ENCODE peak calls at places on chromosomes 1 and 21, in five cellular contexts. N is transverse colon, R is PC-9, P is kidney epithelial cell, Z is IMR-90. Y is an unnamed sample.

GRCh38 chr1:165637427-165637826 is 6.4 kb downstream of the MGST3 start:
- DNase-seq in Z (peak), N (peak), R (peak), P (no peak), Y (peak)

GRCh38 chr1:179881642-179882252 is 338 bp upstream of the TOR1AIP1 start:
- DNase-seq in N (peak), Z (peak), R (no peak), P (peak), Y (peak)

GRCh38 chr1:206004821-206005220 is 1.6 kb upstream of the RAB7B start:
- DNase-seq in Z (no peak), N (no peak), P (no peak), R (no peak), Y (no peak)

GRCh38 chr1:198656500-198656932 is 17.7 kb downstream of the PTPRC start:
- DNase-seq in R (peak), Z (no peak), P (no peak), N (peak), Y (no peak)

GRCh38 chr1:232521660-232522059 is 108.3 kb downstream of the SIPA1L2 start:
- DNase-seq in P (no peak), R (no peak), N (no peak), Z (no peak), Y (no peak)

GRCh38 chr1:154141240-154141639 is 13.6 kb downstream of the NUP210L start:
- DNase-seq in N (no peak), Z (peak), R (no peak), P (no peak), Y (no peak)

GRCh38 chr1:67753776-67754525 is 69.0 kb downstream of the GADD45A start:
- DNase-seq in Z (no peak), R (peak), N (no peak), P (no peak), Y (no peak)

GRCh38 chr1:218624051-218624450 is 278.9 kb downstream of the TGFB2 start:
- DNase-seq in Z (no peak), R (no peak), N (no peak), P (no peak), Y (no peak)

GRCh38 chr1:86750076-86750475 is 45.7 kb downstream of the SH3GLB1 start:
- DNase-seq in Z (no peak), N (no peak), R (no peak), P (no peak), Y (no peak)

GRCh38 chr1:184624626-184625025 is 130.0 kb downstream of the EDEM3 start:
- DNase-seq in Z (peak), P (no peak), N (no peak), R (no peak), Y (no peak)

GRCh38 chr1:112537451-112537850 is 28.7 kb downstream of the WNT2B start:
- DNase-seq in R (no peak), P (no peak), N (no peak), Z (no peak), Y (no peak)

GRCh38 chr21:40120944-40121575 is 253.8 kb downstream of the PCP4 start:
- DNase-seq in P (no peak), R (no peak), Z (peak), N (no peak), Y (no peak)

GRCh38 chr1:242240061-242240460 is 241.2 kb upstream of the MAP1LC3C start:
- DNase-seq in P (peak), Z (no peak), R (no peak), N (no peak), Y (no peak)

GRCh38 chr1:8283058-8283884 is 34.6 kb upstream of the SLC45A1 start:
- DNase-seq in R (no peak), P (no peak), N (peak), Z (no peak), Y (no peak)

GRCh38 chr1:55209247-55209646 is 5.9 kb downstream of the USP24 start:
- DNase-seq in N (no peak), R (no peak), P (no peak), Z (no peak), Y (no peak)

GRCh38 chr21:32756096-32756495 is 15.5 kb downstream of the PAXBP1 start:
- DNase-seq in N (no peak), Z (no peak), R (no peak), P (no peak), Y (no peak)

GRCh38 chr1:238658766-238659165 is 727.6 kb upstream of the CHRM3 start:
- DNase-seq in R (peak), Z (peak), N (no peak), P (no peak), Y (no peak)

GRCh38 chr1:205351984-205352713 is 4.6 kb downstream of the KLHDC8A start:
- DNase-seq in N (peak), P (no peak), R (no peak), Z (peak), Y (no peak)

GRCh38 chr21:45902292-45902995 is 79.1 kb upstream of the COL6A1 start:
- DNase-seq in R (no peak), N (no peak), P (no peak), Z (no peak), Y (no peak)

GRCh38 chr1:67840449-67840848 is 7.2 kb upstream of the GNG12 start:
- DNase-seq in R (peak), N (no peak), P (peak), Z (peak), Y (peak)

GRCh38 chr1:182756423-182756822 is 33.1 kb upstream of the NPL start:
- DNase-seq in P (no peak), N (no peak), R (no peak), Z (no peak), Y (no peak)

GRCh38 chr1:29346573-29346972 is 110.3 kb downstream of the PTPRU start:
- DNase-seq in P (no peak), R (no peak), N (no peak), Z (no peak), Y (no peak)

GRCh38 chr1:187928288-187928687 is 1099.5 kb downstream of the PLA2G4A start:
- DNase-seq in R (no peak), N (no peak), P (no peak), Z (peak), Y (no peak)

GRCh38 chr1:23215751-23216449 is 1.4 kb downstream of the HTR1D start:
- DNase-seq in Z (no peak), P (no peak), N (no peak), R (no peak), Y (no peak)

GRCh38 chr1:16503494-16503893 is 10.6 kb downstream of the RNU1-1 start:
- DNase-seq in P (no peak), N (no peak), R (no peak), Z (no peak), Y (no peak)

GRCh38 chr1:150257624-150258274 is at the start of gene CA14:
- DNase-seq in R (no peak), Z (no peak), P (no peak), N (no peak), Y (no peak)

GRCh38 chr1:59510249-59510648 is 213.4 kb downstream of the FGGY start:
- DNase-seq in Z (no peak), R (no peak), P (no peak), N (no peak), Y (no peak)

GRCh38 chr1:37158113-37158749 is 123.9 kb upstream of the GRIK3 start:
- DNase-seq in N (no peak), Z (no peak), R (no peak), P (no peak), Y (no peak)

GRCh38 chr1:179310271-179310670 is 16.7 kb downstream of the SOAT1 start:
- DNase-seq in N (no peak), R (no peak), Z (peak), P (no peak), Y (peak)

GRCh38 chr1:212968385-212968863 is 18.1 kb downstream of the VASH2 start:
- DNase-seq in Z (no peak), N (no peak), P (no peak), R (no peak), Y (no peak)

GRCh38 chr1:68384872-68385390 is 64.8 kb downstream of the RPE65 start:
- DNase-seq in Z (peak), R (peak), P (no peak), N (no peak), Y (peak)

GRCh38 chr1:121566346-121566745 is 381.6 kb downstream of the SRGAP2C start:
- DNase-seq in P (no peak), N (no peak), Z (no peak), R (no peak), Y (no peak)

GRCh38 chr1:171403396-171403795 is 81.9 kb upstream of the PRRC2C start:
- DNase-seq in R (peak), Z (no peak), N (no peak), P (no peak), Y (peak)

GRCh38 chr1:171405391-171405714 is 80.0 kb upstream of the PRRC2C start:
- DNase-seq in Z (no peak), P (no peak), N (no peak), R (no peak), Y (no peak)
- TF ChIP-seq CTCF in Z (no peak), P (no peak), N (no peak), R (peak), Y (no peak)

DNA sequence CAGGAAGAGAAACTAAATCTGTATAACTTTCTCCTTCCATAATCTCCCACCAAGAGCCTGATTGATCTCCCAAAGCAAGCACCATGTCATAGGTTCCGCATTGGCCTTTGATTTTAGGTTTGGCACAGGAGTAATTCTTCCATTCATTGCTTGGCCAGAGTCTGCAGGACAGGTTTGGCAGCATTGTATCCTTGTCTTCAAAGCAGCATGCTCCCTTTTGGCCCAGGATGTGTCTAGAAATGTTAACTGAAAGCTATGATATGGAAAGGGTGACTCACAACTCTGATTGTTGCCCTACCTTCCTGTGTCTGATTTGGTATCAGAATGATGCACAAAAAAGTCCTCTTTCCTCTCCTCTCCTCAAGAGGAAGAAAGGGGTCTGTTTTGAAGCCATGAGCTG is 824.3 kb upstream of the PRMT6 start:
- DNase-seq in P (no peak), N (no peak), Z (no peak), R (no peak), Y (no peak)
- H3K4me3 ChIP-seq in P (no peak), N (no peak), Z (no peak), R (no peak), Y (no peak)

GRCh38 chr1:2540816-2541492 is 10.9 kb upstream of the HES5 start:
- DNase-seq in Z (no peak), P (no peak), N (no peak), R (no peak), Y (no peak)

GRCh38 chr1:2538376-2538775 is 8.3 kb upstream of the HES5 start:
- DNase-seq in Z (no peak), P (no peak), R (no peak), N (no peak), Y (no peak)

GRCh38 chr1:2538872-2539271 is 8.8 kb upstream of the HES5 start:
- DNase-seq in Z (no peak), N (no peak), R (no peak), P (no peak), Y (no peak)

GRCh38 chr1:2537785-2538115 is 7.7 kb upstream of the HES5 start:
- DNase-seq in N (no peak), R (no peak), Z (no peak), P (no peak), Y (no peak)

DNA sequence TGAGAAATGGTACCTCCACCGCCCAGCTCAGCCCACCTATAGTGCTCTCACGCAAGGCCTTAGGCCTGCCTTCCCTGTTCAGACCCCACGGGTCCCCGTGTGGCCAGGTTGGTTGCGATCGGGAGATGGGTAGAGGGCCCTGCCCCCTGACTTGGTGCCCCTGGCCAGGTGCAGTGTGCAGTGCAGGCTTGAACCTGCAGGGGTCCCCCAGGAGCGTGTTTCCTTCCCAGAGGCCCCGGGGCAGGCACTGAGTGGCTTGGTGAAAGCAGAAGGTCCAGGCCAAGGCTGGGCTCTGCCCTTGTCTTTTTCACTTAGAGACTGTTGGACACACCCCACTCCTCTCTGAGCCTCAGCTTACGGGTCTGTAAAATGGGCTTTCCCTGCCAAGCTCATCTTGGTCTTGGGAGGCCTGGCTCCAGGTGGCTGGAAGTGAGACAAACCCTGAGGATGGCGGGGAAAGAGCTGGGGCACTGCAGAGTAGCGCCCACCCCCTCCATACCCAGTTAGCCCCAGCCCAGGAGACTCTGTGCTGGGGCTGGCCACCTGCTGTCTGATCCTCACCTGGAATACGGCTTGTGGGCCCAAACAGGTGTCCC is 9.3 kb upstream of the HES5 start:
- DNase-seq in N (no peak), P (no peak), R (no peak), Z (no peak), Y (no peak)
- TF ChIP-seq CTCF in N (peak), P (peak), R (peak), Z (peak), Y (peak)

DNA sequence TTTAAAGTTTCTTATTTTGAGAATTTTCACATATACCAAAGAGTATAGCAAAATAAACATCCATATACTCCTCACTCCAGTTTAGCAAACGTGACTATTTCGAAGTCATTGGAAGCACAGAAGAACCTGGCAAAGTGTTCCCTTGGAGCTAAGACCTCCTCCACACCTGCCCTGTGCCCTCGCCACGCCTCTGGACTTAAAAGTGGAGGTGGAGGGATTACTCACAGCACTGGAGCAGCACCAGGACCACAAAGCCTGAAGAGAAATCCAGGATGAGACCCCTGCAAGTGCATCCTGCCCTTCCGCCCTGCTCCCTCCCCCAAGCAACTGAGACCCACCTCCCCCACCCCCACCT is 436 bp downstream of the CHI3L1 start:
- DNase-seq in R (no peak), Z (no peak), N (no peak), P (no peak), Y (no peak)
- H3K4me3 ChIP-seq in R (no peak), Z (no peak), N (no peak), P (no peak), Y (no peak)

GRCh38 chr21:26844258-26845065 is 747 bp downstream of the ADAMTS1 start:
- DNase-seq in Z (peak), R (no peak), N (no peak), P (no peak), Y (no peak)
- TF ChIP-seq CTCF in Z (no peak), R (no peak), N (no peak), P (peak), Y (peak)

GRCh38 chr1:10867138-10867721 is 70.8 kb upstream of the CASZ1 start:
- DNase-seq in Z (peak), P (no peak), R (no peak), N (peak), Y (no peak)
- H3K4me3 ChIP-seq in Z (peak), P (peak), R (peak), N (peak), Y (peak)

DNA sequence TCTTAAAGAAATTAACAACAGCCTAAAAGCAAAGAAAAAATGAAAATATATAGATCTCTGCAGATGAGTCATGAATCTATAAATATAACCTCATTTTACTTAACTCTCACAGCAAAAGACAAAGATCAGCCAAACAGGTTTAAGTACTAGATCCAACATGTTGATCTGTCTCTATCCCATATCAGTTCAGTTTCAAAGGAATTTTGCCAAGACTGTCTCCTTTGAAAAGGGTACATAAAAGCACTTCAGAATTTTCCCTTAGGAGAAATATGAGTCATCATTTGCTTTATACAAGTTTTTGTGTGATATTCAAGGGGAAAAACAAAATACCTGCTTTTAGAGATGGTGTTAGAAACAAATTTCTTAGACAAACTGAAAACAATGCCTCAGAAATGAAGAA is 73.6 kb upstream of the LRRC7 start:
- DNase-seq in Z (no peak), P (no peak), N (no peak), R (no peak), Y (no peak)
- TF ChIP-seq CTCF in Z (no peak), P (no peak), N (no peak), R (no peak), Y (no peak)

GRCh38 chr1:243268751-243269460 is 13.1 kb downstream of the SDCCAG8 start:
- DNase-seq in P (no peak), Z (peak), N (no peak), R (no peak), Y (no peak)
- H3K4me3 ChIP-seq in P (no peak), Z (peak), N (no peak), R (peak), Y (no peak)